ENCODE peak calls at places on chromosomes 13 and 19, in five cellular contexts. U is HT-29; Z is activated naive CD8-positive, alpha-beta T cell treated with anti-CD3 and anti-CD28 coated beads, Interleukin-2, amount 50 U/mL, for 24 hours; D is endothelial cell; R is breast epithelium. L is an unnamed sample.

GRCh38 chr13:70249332-70250064 is 141.2 kb upstream of the KLHL1 start:
- DNase-seq in R (no peak), Z (no peak), D (peak; percentile 6), U (peak; percentile 63), L (peak; percentile 6)

GRCh38 chr19:5130371-5131030 is 161.6 kb downstream of the KDM4B start:
- DNase-seq in Z (peak; percentile 64), R (no peak), U (no peak), D (no peak), L (no peak)

GRCh38 chr13:38821753-38822551 is 135.1 kb downstream of the FREM2 start:
- DNase-seq in R (no peak), Z (no peak), D (no peak), U (no peak), L (peak; percentile 44)

GRCh38 chr19:49614096-49614857 is 23.3 kb downstream of the PRR12 start:
- DNase-seq in Z (peak; percentile 56), U (peak; percentile 50), R (no peak), D (no peak), L (peak; percentile 81)

GRCh38 chr13:39712626-39713025 is 57.2 kb downstream of the COG6 start:
- DNase-seq in U (no peak), Z (no peak), D (no peak), R (no peak), L (no peak)

GRCh38 chr13:71524245-71525002 is 342.6 kb downstream of the DACH1 start:
- DNase-seq in D (no peak), Z (no peak), R (no peak), U (no peak), L (no peak)

GRCh38 chr13:113122571-113123225 is at the start of gene F10:
- DNase-seq in D (no peak), Z (no peak), R (peak; percentile 53), U (peak; percentile 42), L (peak; percentile 75)

GRCh38 chr19:6078068-6078467 is 32.2 kb downstream of the RFX2 start:
- DNase-seq in R (no peak), U (no peak), D (no peak), Z (no peak), L (no peak)

GRCh38 chr13:23321534-23322241 is 111.8 kb downstream of the SACS start:
- DNase-seq in R (no peak), D (no peak), U (no peak), Z (no peak), L (peak; percentile 43)

GRCh38 chr19:55355213-55355821 is 798 bp upstream of the COX6B2 start:
- DNase-seq in U (no peak), R (no peak), D (no peak), Z (no peak), L (no peak)

GRCh38 chr13:40505196-40505595 is 161.2 kb downstream of the FOXO1 start:
- DNase-seq in U (no peak), D (no peak), R (no peak), Z (no peak), L (no peak)

GRCh38 chr19:39969681-39970423 is 1.1 kb upstream of the PSMC4 start:
- DNase-seq in R (no peak), U (no peak), D (no peak), Z (no peak), L (no peak)

GRCh38 chr19:24098359-24098758 is 11.4 kb downstream of the ZNF254 start:
- DNase-seq in U (no peak), D (no peak), R (no peak), Z (no peak), L (no peak)

GRCh38 chr19:12365372-12366162 is at the start of gene ZNF442:
- DNase-seq in D (peak; percentile 91), U (peak; percentile 82), R (peak; percentile 96), Z (peak; percentile 89), L (peak; percentile 94)

GRCh38 chr13:99805361-99805760 is 166.2 kb downstream of the ZIC5 start:
- DNase-seq in D (peak; percentile 18), R (no peak), U (no peak), Z (no peak), L (no peak)

GRCh38 chr13:109383683-109384082 is 402.7 kb downstream of the IRS2 start:
- DNase-seq in R (no peak), Z (no peak), D (no peak), U (no peak), L (peak; percentile 14)

GRCh38 chr19:3338541-3339181 is 27.7 kb upstream of the NFIC start:
- DNase-seq in D (no peak), U (peak; percentile 48), Z (peak; percentile 45), R (peak; percentile 80), L (no peak)

GRCh38 chr13:99383511-99383921 is 76.3 kb upstream of the GPR183 start:
- DNase-seq in Z (peak; percentile 27), R (no peak), U (no peak), D (no peak), L (no peak)

GRCh38 chr13:102788683-102789082 is 10.1 kb downstream of the POGLUT2 start:
- DNase-seq in U (no peak), D (no peak), R (no peak), Z (no peak), L (no peak)

GRCh38 chr19:18205180-18205915 is 1.5 kb upstream of the RAB3A start:
- DNase-seq in D (peak; percentile 65), R (peak; percentile 75), Z (peak; percentile 65), U (peak; percentile 26), L (no peak)

GRCh38 chr19:42269518-42270345 is 680 bp downstream of the CIC start:
- DNase-seq in U (peak; percentile 28), R (no peak), D (no peak), Z (peak; percentile 22), L (no peak)

GRCh38 chr13:39407138-39407537 is 195.9 kb downstream of the LHFPL6 start:
- DNase-seq in Z (no peak), D (no peak), U (no peak), R (no peak), L (no peak)

GRCh38 chr19:48540110-48540509 is 11.9 kb upstream of the SULT2B1 start:
- DNase-seq in R (no peak), Z (no peak), D (no peak), U (no peak), L (no peak)

GRCh38 chr13:110556224-110556606 is 5.3 kb downstream of the RAB20 start:
- DNase-seq in Z (no peak), D (no peak), U (peak; percentile 82), R (peak; percentile 24), L (no peak)

GRCh38 chr13:97914537-97914936 is 38.9 kb upstream of the IPO5 start:
- DNase-seq in D (no peak), R (no peak), Z (no peak), U (no peak), L (no peak)